ENCODE peak calls at places on chromosomes 11 and 22, in nine cellular contexts. C is Calu3, V is retinal pigment epithelial cell, K is H9, X is endothelial cell, N is astrocyte of the spinal cord, J is body of pancreas, Y is fibroblast of lung, R is fibroblast of mammary gland. D is an unnamed sample.

GRCh38 chr11:87144266-87144665 is 106.5 kb downstream of the TMEM135 start:
- DNase-seq in C (no peak), V (no peak), K (no peak), X (no peak), N (no peak), J (no peak), Y (no peak), R (no peak), D (no peak)

GRCh38 chr11:94117871-94118270 is 10.8 kb upstream of the PANX1 start:
- DNase-seq in C (no peak), V (no peak), K (no peak), X (no peak), N (no peak), J (no peak), Y (peak; percentile 59), R (no peak), D (no peak)

GRCh38 chr11:28838741-28839140 is 730.6 kb downstream of the METTL15 start:
- DNase-seq in C (no peak), V (no peak), K (no peak), X (no peak), N (peak; percentile 35), J (no peak), Y (peak; percentile 73), R (peak; percentile 25), D (no peak)

GRCh38 chr11:116210663-116211062 is 562.1 kb downstream of the BUD13 start:
- DNase-seq in C (no peak), V (no peak), K (no peak), X (no peak), N (no peak), J (no peak), Y (no peak), R (no peak), D (no peak)

GRCh38 chr11:64743591-64744543 is at the start of gene RASGRP2:
- DNase-seq in C (peak; percentile 65), V (no peak), K (peak; percentile 85), X (peak; percentile 90), N (no peak), J (peak; percentile 65), Y (no peak), R (peak; percentile 25), D (no peak)

GRCh38 chr11:818396-819128 is at the start of gene PNPLA2:
- DNase-seq in C (peak; percentile 79), V (no peak), K (no peak), X (peak; percentile 10), N (no peak), J (peak; percentile 65), Y (no peak), R (peak; percentile 69), D (no peak)

GRCh38 chr11:71301046-71301857 is 48.9 kb upstream of the SHANK2 start:
- DNase-seq in C (no peak), V (no peak), K (peak; percentile 26), X (no peak), N (no peak), J (no peak), Y (no peak), R (no peak), D (peak; percentile 27)

GRCh38 chr11:116579857-116580727 is 192.7 kb downstream of the BUD13 start:
- DNase-seq in C (no peak), V (no peak), K (peak; percentile 60), X (no peak), N (no peak), J (no peak), Y (no peak), R (no peak), D (no peak)

GRCh38 chr11:62392944-62393628 is 25.7 kb upstream of the SCGB1A1 start:
- DNase-seq in C (peak; percentile 38), V (no peak), K (no peak), X (no peak), N (no peak), J (no peak), Y (no peak), R (no peak), D (no peak)

GRCh38 chr11:67345949-67346819 is 7.2 kb downstream of the POLD4 start:
- DNase-seq in C (peak; percentile 77), V (no peak), K (no peak), X (no peak), N (peak; percentile 60), J (peak; percentile 75), Y (peak; percentile 61), R (peak; percentile 85), D (no peak)

GRCh38 chr11:36349345-36350136 is 53.5 kb downstream of the PRR5L start:
- DNase-seq in C (no peak), V (no peak), K (no peak), X (peak; percentile 63), N (no peak), J (no peak), Y (no peak), R (no peak), D (no peak)

GRCh38 chr22:43891360-43892182 is at the start of gene PNPLA5:
- DNase-seq in C (no peak), V (peak; percentile 58), K (peak; percentile 87), X (no peak), N (no peak), J (no peak), Y (peak; percentile 40), R (peak; percentile 20), D (no peak)

GRCh38 chr11:14144905-14145304 is 182.4 kb downstream of the SPON1 start:
- DNase-seq in C (no peak), V (no peak), K (no peak), X (no peak), N (no peak), J (no peak), Y (no peak), R (no peak), D (no peak)

GRCh38 chr22:43465291-43466015 is 53.6 kb downstream of the MPPED1 start:
- DNase-seq in C (no peak), V (no peak), K (no peak), X (no peak), N (no peak), J (no peak), Y (no peak), R (no peak), D (no peak)

GRCh38 chr11:64970731-64971151 is 1.2 kb downstream of the MAJIN start:
- DNase-seq in C (peak; percentile 68), V (no peak), K (no peak), X (no peak), N (no peak), J (no peak), Y (no peak), R (no peak), D (no peak)

GRCh38 chr22:22460635-22461034 is 47.9 kb downstream of the ZNF280B start:
- DNase-seq in C (no peak), V (no peak), K (no peak), X (no peak), N (no peak), J (no peak), Y (no peak), R (peak; percentile 25), D (no peak)
- TF ChIP-seq CTCF in C (no peak), V (peak; percentile 38), K (peak; percentile 60), X (peak; percentile 73), N (peak; percentile 22), J (no peak), Y (peak; percentile 26), R (peak; percentile 43), D (peak; percentile 39)

GRCh38 chr11:8059030-8059429 is 22.0 kb upstream of the TUB start:
- DNase-seq in C (no peak), V (no peak), K (no peak), X (no peak), N (no peak), J (no peak), Y (no peak), R (no peak), D (no peak)

GRCh38 chr11:8058216-8058615 is 22.8 kb upstream of the TUB start:
- DNase-seq in C (no peak), V (no peak), K (no peak), X (no peak), N (no peak), J (no peak), Y (no peak), R (no peak), D (no peak)

GRCh38 chr11:8055111-8055835 is 25.7 kb upstream of the TUB start:
- DNase-seq in C (no peak), V (no peak), K (peak; percentile 59), X (no peak), N (no peak), J (no peak), Y (no peak), R (peak; percentile 17), D (no peak)

GRCh38 chr11:8055836-8056526 is 25.0 kb upstream of the TUB start:
- DNase-seq in C (no peak), V (no peak), K (no peak), X (no peak), N (no peak), J (no peak), Y (no peak), R (no peak), D (peak; percentile 31)

DNA sequence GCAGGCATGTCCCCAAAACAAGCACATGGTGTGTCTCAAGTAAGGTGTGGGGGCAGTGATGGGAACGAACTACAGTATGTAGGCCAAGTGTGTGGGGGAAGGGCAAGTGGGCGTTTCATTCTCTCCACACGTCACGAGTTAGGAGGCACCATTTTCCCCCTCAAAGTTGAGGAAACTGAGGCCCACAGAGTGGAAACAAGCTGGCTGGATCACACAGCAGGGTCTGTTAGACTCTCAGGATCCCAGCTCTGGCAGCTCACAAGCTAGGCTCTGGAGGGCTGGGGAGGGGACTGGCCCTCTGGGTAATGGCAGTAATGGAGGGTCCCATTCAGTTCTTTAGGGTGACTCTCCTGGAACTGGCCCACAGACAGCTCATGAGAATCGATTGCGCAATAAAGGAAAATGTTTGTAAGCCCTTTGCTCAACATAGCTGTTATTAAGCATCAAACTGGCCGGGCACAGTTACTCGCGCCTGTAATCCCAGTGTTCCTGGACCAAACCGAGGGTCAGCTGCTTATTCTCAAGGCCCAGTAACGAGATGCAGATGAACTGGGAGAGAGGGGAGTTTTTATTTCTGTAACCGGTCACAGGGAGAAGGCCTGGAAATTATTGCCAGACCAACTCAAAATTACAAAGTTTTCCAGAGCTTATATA is 24.1 kb upstream of the TUB start:
- DNase-seq in C (no peak), V (peak; percentile 42), K (no peak), X (no peak), N (no peak), J (peak; percentile 38), Y (peak; percentile 49), R (peak; percentile 95), D (no peak)
- TF ChIP-seq CTCF in C (no peak), V (no peak), K (no peak), X (no peak), N (no peak), J (no peak), Y (no peak), R (no peak), D (no peak)

GRCh38 chr22:31757265-31757664 is 3.4 kb downstream of the DEPDC5 start:
- DNase-seq in C (no peak), V (no peak), K (no peak), X (no peak), N (no peak), J (peak; percentile 33), Y (no peak), R (no peak), D (no peak)
- TF ChIP-seq CTCF in C (no peak), V (no peak), K (no peak), X (no peak), N (no peak), J (no peak), Y (no peak), R (no peak), D (no peak)

GRCh38 chr11:107508858-107509244 is 51.2 kb upstream of the CWF19L2 start:
- DNase-seq in C (no peak), V (no peak), K (no peak), X (no peak), N (no peak), J (no peak), Y (no peak), R (no peak), D (no peak)

GRCh38 chr11:107505667-107506066 is 48.0 kb upstream of the CWF19L2 start:
- DNase-seq in C (no peak), V (no peak), K (no peak), X (no peak), N (no peak), J (no peak), Y (no peak), R (no peak), D (no peak)

GRCh38 chr11:107508201-107508857 is 50.7 kb upstream of the CWF19L2 start:
- DNase-seq in C (no peak), V (no peak), K (no peak), X (no peak), N (no peak), J (no peak), Y (no peak), R (no peak), D (no peak)
- TF ChIP-seq CTCF in C (no peak), V (no peak), K (no peak), X (no peak), N (no peak), J (no peak), Y (no peak), R (no peak), D (no peak)

D was measured in mesothelial cell of epicardium.